ENCODE peak calls at places on chromosomes 3 and 15, in eight cellular contexts. V is CD4-positive, alpha-beta T cell; N is BJ; X is stimulated activated CD4-positive, alpha-beta T cell treated with anti-CD3 and anti-CD28 coated beads, TNF-alpha, amount 100 ng/mL, for 4 hours; T is activated effector memory CD4-positive, alpha-beta T cell treated with Interleukin-2 at 50 U/mL for 16 hours; P is neural crest cell; O is NCI-H748 treated with DMSO at 0.1 percent for 48 hours; U is pancreas. I is an unnamed sample.

GRCh38 chr15:101004986-101005747 is 86.0 kb downstream of the LRRK1 start:
- DNase-seq in V (no peak), N (no peak), X (no peak), T (no peak), P (no peak), O (no peak), U (no peak), I (no peak)

GRCh38 chr3:33091746-33092145 is 5.2 kb downstream of the GLB1 start:
- DNase-seq in V (no peak), N (no peak), X (no peak), T (no peak), P (no peak), O (no peak), U (no peak), I (no peak)

GRCh38 chr15:58227706-58228543 is 89.7 kb downstream of the AQP9 start:
- DNase-seq in V (peak), N (no peak), X (peak), T (peak), P (peak), O (peak), U (peak), I (peak)

GRCh38 chr15:70147778-70148177 is 50.1 kb upstream of the TLE3 start:
- DNase-seq in V (no peak), N (no peak), X (no peak), T (no peak), P (no peak), O (no peak), U (no peak), I (no peak)

GRCh38 chr15:61613729-61614128 is 384.6 kb upstream of the RORA start:
- DNase-seq in V (no peak), N (no peak), X (no peak), T (no peak), P (no peak), O (no peak), U (no peak), I (no peak)

GRCh38 chr3:53780806-53781205 is 65.4 kb downstream of the CHDH start:
- DNase-seq in V (no peak), N (no peak), X (no peak), T (no peak), P (no peak), O (no peak), U (no peak), I (no peak)

GRCh38 chr15:101052031-101052620 is 133.0 kb downstream of the LRRK1 start:
- DNase-seq in V (no peak), N (no peak), X (no peak), T (no peak), P (peak), O (no peak), U (no peak), I (no peak)

GRCh38 chr3:186209810-186210752 is 101.2 kb upstream of the ETV5 start:
- DNase-seq in V (no peak), N (peak), X (no peak), T (no peak), P (peak), O (no peak), U (peak), I (no peak)

I was measured in lung.